ENCODE peak calls at places on chromosomes 2 and 18, in nine cellular contexts. B is colonic mucosa, O is AG09309, R is cardiac fibroblast, J is OCI-LY7, F is psoas muscle, G is thoracic aorta, M is transverse colon, V is IMR-90. L is an unnamed sample.
A peak's percentile ranks its signal among the peaks of the same experiment; 100 is the strongest.

GRCh38 chr2:201127128-201127521 is 11.2 kb downstream of the CFLAR start:
- DNase-seq in B (peak; percentile 58), O (no peak), R (no peak), J (peak; percentile 18), F (no peak), G (no peak), M (peak; percentile 67), V (no peak), L (no peak)

GRCh38 chr2:205405194-205405593 is 277.1 kb upstream of the NRP2 start:
- DNase-seq in B (no peak), O (no peak), R (peak; percentile 71), J (no peak), F (no peak), G (no peak), M (no peak), V (peak; percentile 57), L (no peak)

GRCh38 chr2:160429248-160430000 is 64.2 kb downstream of the RBMS1 start:
- DNase-seq in B (no peak), O (no peak), R (peak; percentile 89), J (peak; percentile 79), F (no peak), G (no peak), M (no peak), V (peak; percentile 75), L (no peak)

GRCh38 chr2:169968767-169969166 is 141.5 kb downstream of the UBR3 start:
- DNase-seq in B (no peak), O (no peak), R (no peak), J (no peak), F (no peak), G (no peak), M (no peak), V (no peak), L (no peak)

GRCh38 chr2:241112592-241112991 is 10.5 kb upstream of the MTERF4 start:
- DNase-seq in B (no peak), O (no peak), R (no peak), J (no peak), F (no peak), G (no peak), M (no peak), V (no peak), L (no peak)

GRCh38 chr18:46071894-46072867 is at the start of gene PSTPIP2:
- DNase-seq in B (peak; percentile 68), O (no peak), R (peak; percentile 64), J (no peak), F (peak; percentile 84), G (no peak), M (peak; percentile 71), V (peak; percentile 54), L (peak; percentile 36)

GRCh38 chr2:146241023-146241422 is 1603.8 kb upstream of the ACVR2A start:
- DNase-seq in B (no peak), O (no peak), R (no peak), J (no peak), F (no peak), G (no peak), M (no peak), V (no peak), L (no peak)

GRCh38 chr2:27977623-27978312 is 87.2 kb downstream of the BABAM2 start:
- DNase-seq in B (no peak), O (peak; percentile 86), R (peak; percentile 95), J (no peak), F (peak; percentile 52), G (no peak), M (no peak), V (peak; percentile 96), L (no peak)

GRCh38 chr2:237434916-237435315 is 21.0 kb upstream of the COL6A3 start:
- DNase-seq in B (no peak), O (no peak), R (peak; percentile 86), J (no peak), F (no peak), G (no peak), M (peak; percentile 45), V (peak; percentile 75), L (no peak)

GRCh38 chr2:109531896-109532727 is 81.7 kb downstream of the SEPTIN10 start:
- DNase-seq in B (no peak), O (no peak), R (no peak), J (no peak), F (no peak), G (no peak), M (no peak), V (no peak), L (no peak)

GRCh38 chr2:182302174-182302573 is 124.7 kb downstream of the PDE1A start:
- DNase-seq in B (no peak), O (peak; percentile 69), R (peak; percentile 75), J (no peak), F (no peak), G (no peak), M (no peak), V (peak; percentile 90), L (no peak)

GRCh38 chr2:239949537-239949936 is 75.6 kb downstream of the NDUFA10 start:
- DNase-seq in B (no peak), O (no peak), R (no peak), J (no peak), F (peak; percentile 31), G (no peak), M (no peak), V (no peak), L (no peak)

GRCh38 chr2:157260403-157261198 is 3.1 kb downstream of the GALNT5 start:
- DNase-seq in B (no peak), O (no peak), R (no peak), J (no peak), F (no peak), G (no peak), M (no peak), V (no peak), L (no peak)
- H3K4me3 ChIP-seq in B (peak overlapping the region; percentile 8), O (peak overlapping the region; percentile 17), R (peak overlapping the region; percentile 35), J (no peak overlapping the region), F (no peak overlapping the region), G (peak overlapping the region; percentile 40), M (peak overlapping the region; percentile 2), V (peak overlapping the region; percentile 66), L (no peak overlapping the region)

GRCh38 chr18:41959045-41959444 is 4.0 kb downstream of the PIK3C3 start:
- DNase-seq in B (no peak), O (no peak), R (no peak), J (no peak), F (no peak), G (no peak), M (no peak), V (no peak), L (no peak)
- TF ChIP-seq CTCF in B (no peak), O (no peak), R (no peak), J (no peak), F (no peak), G (no peak), M (no peak), V (no peak), L (no peak)

GRCh38 chr2:151029406-151030157 is 232.1 kb downstream of the RBM43 start:
- DNase-seq in B (no peak), O (peak; percentile 97), R (peak; percentile 82), J (no peak), F (no peak), G (no peak), M (no peak), V (peak; percentile 91), L (no peak)

GRCh38 chr2:151033454-151034248 is 228.0 kb downstream of the RBM43 start:
- DNase-seq in B (no peak), O (no peak), R (no peak), J (no peak), F (no peak), G (no peak), M (no peak), V (no peak), L (no peak)

GRCh38 chr2:151030663-151031230 is 230.9 kb downstream of the RBM43 start:
- DNase-seq in B (no peak), O (no peak), R (no peak), J (no peak), F (no peak), G (no peak), M (no peak), V (no peak), L (no peak)

GRCh38 chr2:151028691-151029176 is 232.9 kb downstream of the RBM43 start:
- DNase-seq in B (no peak), O (no peak), R (no peak), J (no peak), F (no peak), G (no peak), M (no peak), V (no peak), L (no peak)

DNA sequence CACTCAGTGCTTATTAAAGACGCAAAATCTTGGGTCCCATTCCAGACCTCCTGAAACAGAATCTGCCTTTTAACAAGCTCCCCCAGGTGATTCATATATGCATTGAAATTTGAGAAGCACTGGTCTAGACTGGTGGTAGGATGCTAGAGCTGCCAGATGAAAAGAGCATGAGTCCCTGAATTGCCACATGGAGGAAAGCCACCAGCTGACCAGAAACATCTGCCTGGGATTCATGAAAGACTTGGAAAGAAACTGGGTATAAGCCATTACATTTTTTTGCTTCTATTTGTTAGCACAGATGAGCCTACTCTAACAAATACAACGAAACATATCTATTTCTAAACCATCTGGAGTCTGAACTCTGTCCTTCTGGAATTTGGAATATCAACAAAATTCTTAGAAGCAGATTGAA is 228.9 kb downstream of the RBM43 start:
- DNase-seq in B (no peak), O (peak; percentile 98), R (peak; percentile 75), J (no peak), F (no peak), G (no peak), M (no peak), V (peak; percentile 100), L (no peak)
- H3K4me3 ChIP-seq in B (no peak overlapping the region), O (no peak overlapping the region), R (no peak overlapping the region), J (no peak overlapping the region), F (no peak overlapping the region), G (no peak overlapping the region), M (no peak overlapping the region), V (no peak overlapping the region), L (no peak overlapping the region)

GRCh38 chr2:220669324-220669723 is 902.8 kb downstream of the EPHA4 start:
- DNase-seq in B (no peak), O (no peak), R (no peak), J (no peak), F (no peak), G (no peak), M (no peak), V (no peak), L (no peak)

GRCh38 chr2:220676695-220677094 is 895.4 kb downstream of the EPHA4 start:
- DNase-seq in B (no peak), O (no peak), R (no peak), J (no peak), F (no peak), G (no peak), M (no peak), V (no peak), L (no peak)

GRCh38 chr2:220673475-220673874 is 898.6 kb downstream of the EPHA4 start:
- DNase-seq in B (no peak), O (no peak), R (no peak), J (no peak), F (no peak), G (no peak), M (no peak), V (no peak), L (no peak)

GRCh38 chr2:220670461-220670979 is 901.6 kb downstream of the EPHA4 start:
- DNase-seq in B (peak; percentile 23), O (no peak), R (no peak), J (no peak), F (no peak), G (no peak), M (peak; percentile 10), V (no peak), L (no peak)

DNA sequence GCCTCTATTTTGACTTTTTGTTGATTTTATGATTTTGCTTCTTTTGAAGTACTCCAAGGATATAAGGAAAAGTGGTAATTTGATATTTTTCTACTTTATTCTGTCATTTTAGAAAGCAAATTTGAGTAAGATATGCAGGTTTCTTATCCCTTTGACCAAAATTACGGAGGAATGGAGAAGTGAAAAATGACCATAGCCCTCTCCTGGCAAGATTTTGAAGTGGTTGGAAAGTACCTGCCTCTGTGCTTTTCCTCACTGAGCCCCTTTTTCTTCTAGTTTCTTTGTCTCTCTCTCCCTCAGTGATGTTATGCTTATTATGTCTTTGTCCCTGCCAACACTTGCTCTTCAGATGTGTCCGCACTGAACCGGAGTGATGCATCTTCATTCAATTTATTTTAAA is 898.1 kb downstream of the EPHA4 start:
- DNase-seq in B (no peak), O (no peak), R (no peak), J (no peak), F (no peak), G (no peak), M (no peak), V (no peak), L (no peak)
- TF ChIP-seq CTCF in B (no peak), O (no peak), R (no peak), J (no peak), F (no peak), G (no peak), M (no peak), V (no peak), L (no peak)